ENCODE peak calls at places on chromosomes 6 and 20, in seven cellular contexts. One of them, this sample, is unnamed.

GRCh38 chr6:31568537-31568961 is 3.5 kb upstream of the LTA start:
- DNase-seq in neural crest cell: no peak
- DNase-seq in GM10248: peak
- DNase-seq in heart right ventricle: no peak
- DNase-seq in NCI-H2029: no peak
- DNase-seq in GM04503: no peak
- DNase-seq in lung microvascular endothelial cell: no peak
- DNase-seq in this sample: peak

GRCh38 chr6:50709366-50709734 is 4.0 kb upstream of the TFAP2D start:
- DNase-seq in neural crest cell: no peak
- DNase-seq in GM10248: no peak
- DNase-seq in heart right ventricle: no peak
- DNase-seq in lung microvascular endothelial cell: no peak
- DNase-seq in GM04503: no peak
- DNase-seq in NCI-H2029: no peak
- DNase-seq in this sample: no peak

GRCh38 chr6:156406099-156406498 is 371.1 kb upstream of the ARID1B start:
- DNase-seq in neural crest cell: no peak
- DNase-seq in GM04503: no peak
- DNase-seq in GM10248: no peak
- DNase-seq in NCI-H2029: no peak
- DNase-seq in heart right ventricle: no peak
- DNase-seq in lung microvascular endothelial cell: no peak
- DNase-seq in this sample: no peak

GRCh38 chr20:32707691-32708581 is 34.2 kb upstream of the C20orf203 start:
- DNase-seq in lung microvascular endothelial cell: peak
- DNase-seq in NCI-H2029: no peak
- DNase-seq in GM10248: no peak
- DNase-seq in neural crest cell: no peak
- DNase-seq in heart right ventricle: peak
- DNase-seq in GM04503: no peak
- DNase-seq in this sample: no peak

GRCh38 chr20:38460040-38460623 is 12.5 kb upstream of the RALGAPB start:
- DNase-seq in heart right ventricle: peak
- DNase-seq in lung microvascular endothelial cell: peak
- DNase-seq in GM04503: no peak
- DNase-seq in neural crest cell: no peak
- DNase-seq in GM10248: no peak
- DNase-seq in NCI-H2029: peak
- DNase-seq in this sample: no peak

GRCh38 chr6:101296184-101296583 is 97.3 kb upstream of the GRIK2 start:
- DNase-seq in GM04503: peak
- DNase-seq in NCI-H2029: peak
- DNase-seq in lung microvascular endothelial cell: no peak
- DNase-seq in heart right ventricle: no peak
- DNase-seq in neural crest cell: no peak
- DNase-seq in GM10248: no peak
- DNase-seq in this sample: no peak

GRCh38 chr6:36126553-36127458 is 3.5 kb upstream of the MAPK13 start:
- DNase-seq in neural crest cell: no peak
- DNase-seq in NCI-H2029: no peak
- DNase-seq in GM04503: no peak
- DNase-seq in GM10248: no peak
- DNase-seq in heart right ventricle: no peak
- DNase-seq in lung microvascular endothelial cell: no peak
- DNase-seq in this sample: no peak

GRCh38 chr6:121652223-121652622 is 216.8 kb downstream of the GJA1 start:
- DNase-seq in heart right ventricle: no peak
- DNase-seq in lung microvascular endothelial cell: peak
- DNase-seq in NCI-H2029: no peak
- DNase-seq in GM10248: no peak
- DNase-seq in neural crest cell: no peak
- DNase-seq in GM04503: no peak
- DNase-seq in this sample: no peak

GRCh38 chr20:11826334-11826733 is 91.4 kb upstream of the BTBD3 start:
- DNase-seq in GM04503: no peak
- DNase-seq in NCI-H2029: no peak
- DNase-seq in heart right ventricle: no peak
- DNase-seq in lung microvascular endothelial cell: no peak
- DNase-seq in neural crest cell: no peak
- DNase-seq in GM10248: no peak
- DNase-seq in this sample: no peak

GRCh38 chr6:163404825-163405265 is 9.7 kb upstream of the QKI start:
- DNase-seq in lung microvascular endothelial cell: peak
- DNase-seq in GM10248: no peak
- DNase-seq in heart right ventricle: peak
- DNase-seq in neural crest cell: no peak
- DNase-seq in NCI-H2029: no peak
- DNase-seq in GM04503: no peak
- DNase-seq in this sample: no peak

GRCh38 chr20:39412091-39412490 is 449.9 kb downstream of the DHX35 start:
- DNase-seq in NCI-H2029: no peak
- DNase-seq in lung microvascular endothelial cell: no peak
- DNase-seq in neural crest cell: no peak
- DNase-seq in GM10248: no peak
- DNase-seq in heart right ventricle: no peak
- DNase-seq in GM04503: no peak
- DNase-seq in this sample: no peak

GRCh38 chr6:26490576-26490964 is 9.5 kb upstream of the BTN1A1 start:
- DNase-seq in GM04503: no peak
- DNase-seq in neural crest cell: no peak
- DNase-seq in lung microvascular endothelial cell: no peak
- DNase-seq in GM10248: no peak
- DNase-seq in heart right ventricle: no peak
- DNase-seq in NCI-H2029: no peak
- DNase-seq in this sample: no peak

GRCh38 chr6:11069760-11070159 is 23.9 kb upstream of the SMIM13 start:
- DNase-seq in GM10248: no peak
- DNase-seq in neural crest cell: no peak
- DNase-seq in NCI-H2029: no peak
- DNase-seq in lung microvascular endothelial cell: no peak
- DNase-seq in GM04503: no peak
- DNase-seq in heart right ventricle: no peak
- DNase-seq in this sample: no peak

GRCh38 chr6:41278699-41279405 is 7.6 kb downstream of the TREM1 start:
- DNase-seq in neural crest cell: peak
- DNase-seq in heart right ventricle: peak
- DNase-seq in GM10248: peak
- DNase-seq in GM04503: no peak
- DNase-seq in NCI-H2029: peak
- DNase-seq in lung microvascular endothelial cell: peak
- DNase-seq in this sample: peak

GRCh38 chr20:31669876-31670275 is 32.2 kb downstream of the COX4I2 start:
- DNase-seq in heart right ventricle: no peak
- DNase-seq in neural crest cell: no peak
- DNase-seq in lung microvascular endothelial cell: no peak
- DNase-seq in NCI-H2029: no peak
- DNase-seq in GM04503: no peak
- DNase-seq in GM10248: no peak
- DNase-seq in this sample: no peak

GRCh38 chr6:159463440-159463839 is 229.6 kb downstream of the SOD2 start:
- DNase-seq in GM04503: no peak
- DNase-seq in GM10248: no peak
- DNase-seq in heart right ventricle: no peak
- DNase-seq in lung microvascular endothelial cell: no peak
- DNase-seq in neural crest cell: no peak
- DNase-seq in NCI-H2029: no peak
- DNase-seq in this sample: peak

GRCh38 chr6:44226368-44227137 is 3.2 kb downstream of the SLC29A1 start:
- DNase-seq in GM04503: no peak
- DNase-seq in NCI-H2029: no peak
- DNase-seq in lung microvascular endothelial cell: no peak
- DNase-seq in GM10248: peak
- DNase-seq in heart right ventricle: peak
- DNase-seq in neural crest cell: no peak
- DNase-seq in this sample: no peak

GRCh38 chr20:32203556-32204484 is 3.7 kb downstream of the PLAGL2 start:
- DNase-seq in NCI-H2029: peak
- DNase-seq in neural crest cell: no peak
- DNase-seq in lung microvascular endothelial cell: no peak
- DNase-seq in GM10248: peak
- DNase-seq in GM04503: no peak
- DNase-seq in heart right ventricle: no peak
- DNase-seq in this sample: no peak

GRCh38 chr6:167119680-167120556 is 3.0 kb upstream of the CCR6 start:
- DNase-seq in neural crest cell: no peak
- DNase-seq in lung microvascular endothelial cell: no peak
- DNase-seq in GM10248: no peak
- DNase-seq in heart right ventricle: no peak
- DNase-seq in NCI-H2029: peak
- DNase-seq in GM04503: no peak
- DNase-seq in this sample: peak

GRCh38 chr6:160979063-160979708 is 12.4 kb upstream of the MAP3K4 start:
- DNase-seq in GM04503: no peak
- DNase-seq in GM10248: no peak
- DNase-seq in lung microvascular endothelial cell: no peak
- DNase-seq in heart right ventricle: no peak
- DNase-seq in NCI-H2029: no peak
- DNase-seq in neural crest cell: no peak
- DNase-seq in this sample: no peak

GRCh38 chr20:50992733-50993457 is 30.0 kb downstream of the KCNG1 start:
- DNase-seq in heart right ventricle: no peak
- DNase-seq in neural crest cell: peak
- DNase-seq in lung microvascular endothelial cell: peak
- DNase-seq in GM04503: peak
- DNase-seq in NCI-H2029: peak
- DNase-seq in GM10248: peak
- DNase-seq in this sample: peak